ENCODE peak calls at places on chromosome 14, in six cellular contexts. One of them, this sample, is unnamed.

GRCh38 chr14:89667983-89668382 is 250.9 kb upstream of the FOXN3 start:
- DNase-seq in caudate nucleus: no peak
- DNase-seq in EH: peak; percentile 25
- DNase-seq in effector CD4-positive, alpha-beta T cell: no peak
- DNase-seq in frontal cortex: no peak
- DNase-seq in activated gamma-delta T cell treated with anti-CD3 and anti-CD28 coated beads, Interleukin-2, amount 50 U/mL, for 16 hours: no peak
- DNase-seq in this sample: no peak

GRCh38 chr14:75831455-75831854 is 150.3 kb downstream of the TGFB3 start:
- DNase-seq in activated gamma-delta T cell treated with anti-CD3 and anti-CD28 coated beads, Interleukin-2, amount 50 U/mL, for 16 hours: peak; percentile 3
- DNase-seq in caudate nucleus: no peak
- DNase-seq in effector CD4-positive, alpha-beta T cell: no peak
- DNase-seq in frontal cortex: no peak
- DNase-seq in EH: peak; percentile 84
- DNase-seq in this sample: no peak

GRCh38 chr14:34023824-34024767 is 73.2 kb upstream of the EGLN3 start:
- DNase-seq in caudate nucleus: no peak
- DNase-seq in EH: no peak
- DNase-seq in effector CD4-positive, alpha-beta T cell: no peak
- DNase-seq in activated gamma-delta T cell treated with anti-CD3 and anti-CD28 coated beads, Interleukin-2, amount 50 U/mL, for 16 hours: no peak
- DNase-seq in frontal cortex: no peak
- DNase-seq in this sample: no peak

GRCh38 chr14:97491697-97492096 is 694.5 kb downstream of the VRK1 start:
- DNase-seq in EH: no peak
- DNase-seq in frontal cortex: no peak
- DNase-seq in effector CD4-positive, alpha-beta T cell: no peak
- DNase-seq in activated gamma-delta T cell treated with anti-CD3 and anti-CD28 coated beads, Interleukin-2, amount 50 U/mL, for 16 hours: no peak
- DNase-seq in caudate nucleus: no peak
- DNase-seq in this sample: no peak

GRCh38 chr14:59228416-59228815 is 39.9 kb downstream of the DAAM1 start:
- DNase-seq in activated gamma-delta T cell treated with anti-CD3 and anti-CD28 coated beads, Interleukin-2, amount 50 U/mL, for 16 hours: no peak
- DNase-seq in effector CD4-positive, alpha-beta T cell: no peak
- DNase-seq in caudate nucleus: no peak
- DNase-seq in EH: peak; percentile 69
- DNase-seq in frontal cortex: no peak
- DNase-seq in this sample: no peak

GRCh38 chr14:89899917-89900680 is 54.4 kb downstream of the EFCAB11 start:
- DNase-seq in frontal cortex: no peak
- DNase-seq in effector CD4-positive, alpha-beta T cell: no peak
- DNase-seq in EH: peak; percentile 52
- DNase-seq in caudate nucleus: no peak
- DNase-seq in activated gamma-delta T cell treated with anti-CD3 and anti-CD28 coated beads, Interleukin-2, amount 50 U/mL, for 16 hours: no peak
- DNase-seq in this sample: no peak

GRCh38 chr14:94111276-94112095 is 950 bp downstream of the IFI27 start:
- DNase-seq in effector CD4-positive, alpha-beta T cell: no peak
- DNase-seq in frontal cortex: no peak
- DNase-seq in caudate nucleus: no peak
- DNase-seq in EH: no peak
- DNase-seq in activated gamma-delta T cell treated with anti-CD3 and anti-CD28 coated beads, Interleukin-2, amount 50 U/mL, for 16 hours: no peak
- DNase-seq in this sample: no peak

GRCh38 chr14:61321385-61322010 is at the start of gene PRKCH:
- DNase-seq in frontal cortex: peak; percentile 58
- DNase-seq in activated gamma-delta T cell treated with anti-CD3 and anti-CD28 coated beads, Interleukin-2, amount 50 U/mL, for 16 hours: peak; percentile 77
- DNase-seq in caudate nucleus: peak; percentile 62
- DNase-seq in effector CD4-positive, alpha-beta T cell: peak; percentile 80
- DNase-seq in EH: peak; percentile 26
- DNase-seq in this sample: no peak

GRCh38 chr14:25406818-25407217 is 356.9 kb upstream of the STXBP6 start:
- DNase-seq in frontal cortex: no peak
- DNase-seq in caudate nucleus: no peak
- DNase-seq in EH: peak; percentile 4
- DNase-seq in activated gamma-delta T cell treated with anti-CD3 and anti-CD28 coated beads, Interleukin-2, amount 50 U/mL, for 16 hours: no peak
- DNase-seq in effector CD4-positive, alpha-beta T cell: no peak
- DNase-seq in this sample: peak; percentile 24

GRCh38 chr14:91399868-91400640 is 17.6 kb downstream of the CCDC88C start:
- DNase-seq in effector CD4-positive, alpha-beta T cell: no peak
- DNase-seq in caudate nucleus: no peak
- DNase-seq in EH: no peak
- DNase-seq in activated gamma-delta T cell treated with anti-CD3 and anti-CD28 coated beads, Interleukin-2, amount 50 U/mL, for 16 hours: no peak
- DNase-seq in frontal cortex: no peak
- DNase-seq in this sample: no peak

This sample was measured in pons.